ENCODE peak calls at places on chromosomes 3 and 15, in seven cellular contexts. One of them, this sample, is unnamed.

GRCh38 chr3:78255403-78255802 is 1215.5 kb downstream of the ROBO2 start:
- DNase-seq in DND-41: no peak
- DNase-seq in colonic mucosa: no peak
- DNase-seq in brain microvascular endothelial cell: peak
- DNase-seq in GM23248: peak
- DNase-seq in PC-9: no peak
- DNase-seq in SJSA1: no peak
- DNase-seq in this sample: no peak

GRCh38 chr3:1251282-1252060 is 158.6 kb downstream of the CNTN6 start:
- DNase-seq in DND-41: no peak
- DNase-seq in colonic mucosa: no peak
- DNase-seq in brain microvascular endothelial cell: peak
- DNase-seq in GM23248: peak
- DNase-seq in PC-9: no peak
- DNase-seq in SJSA1: no peak
- DNase-seq in this sample: no peak

GRCh38 chr3:124679048-124679638 is 51.1 kb upstream of the UMPS start:
- DNase-seq in DND-41: no peak
- DNase-seq in colonic mucosa: no peak
- DNase-seq in brain microvascular endothelial cell: no peak
- DNase-seq in GM23248: no peak
- DNase-seq in PC-9: no peak
- DNase-seq in SJSA1: no peak
- DNase-seq in this sample: no peak

GRCh38 chr15:68107142-68107541 is 53.0 kb downstream of the PIAS1 start:
- DNase-seq in DND-41: no peak
- DNase-seq in colonic mucosa: no peak
- DNase-seq in brain microvascular endothelial cell: no peak
- DNase-seq in GM23248: no peak
- DNase-seq in PC-9: no peak
- DNase-seq in SJSA1: no peak
- DNase-seq in this sample: no peak

GRCh38 chr15:43525131-43525530 is 7.7 kb downstream of the MAP1A start:
- DNase-seq in DND-41: no peak
- DNase-seq in colonic mucosa: no peak
- DNase-seq in brain microvascular endothelial cell: no peak
- DNase-seq in GM23248: no peak
- DNase-seq in PC-9: no peak
- DNase-seq in SJSA1: no peak
- DNase-seq in this sample: no peak

GRCh38 chr3:123503200-123503599 is 54.3 kb upstream of the ADCY5 start:
- DNase-seq in DND-41: no peak
- DNase-seq in colonic mucosa: no peak
- DNase-seq in brain microvascular endothelial cell: no peak
- DNase-seq in GM23248: no peak
- DNase-seq in PC-9: no peak
- DNase-seq in SJSA1: no peak
- DNase-seq in this sample: no peak

GRCh38 chr3:178849220-178849910 is 222.2 kb downstream of the ZMAT3 start:
- DNase-seq in DND-41: no peak
- DNase-seq in colonic mucosa: no peak
- DNase-seq in brain microvascular endothelial cell: no peak
- DNase-seq in GM23248: no peak
- DNase-seq in PC-9: no peak
- DNase-seq in SJSA1: no peak
- DNase-seq in this sample: no peak

GRCh38 chr3:151864423-151865101 is 8.9 kb upstream of the SUCNR1 start:
- DNase-seq in DND-41: no peak
- DNase-seq in colonic mucosa: no peak
- DNase-seq in brain microvascular endothelial cell: peak
- DNase-seq in GM23248: peak
- DNase-seq in PC-9: peak
- DNase-seq in SJSA1: no peak
- DNase-seq in this sample: no peak

GRCh38 chr3:57743511-57743910 is 12.6 kb upstream of the SLMAP start:
- DNase-seq in DND-41: no peak
- DNase-seq in colonic mucosa: no peak
- DNase-seq in brain microvascular endothelial cell: no peak
- DNase-seq in GM23248: peak
- DNase-seq in PC-9: no peak
- DNase-seq in SJSA1: no peak
- DNase-seq in this sample: no peak

GRCh38 chr3:4551826-4552442 is 58.8 kb downstream of the ITPR1 start:
- DNase-seq in DND-41: no peak
- DNase-seq in colonic mucosa: no peak
- DNase-seq in brain microvascular endothelial cell: no peak
- DNase-seq in GM23248: no peak
- DNase-seq in PC-9: no peak
- DNase-seq in SJSA1: no peak
- DNase-seq in this sample: no peak

GRCh38 chr15:98776607-98777281 is 128.4 kb downstream of the IGF1R start:
- DNase-seq in DND-41: peak
- DNase-seq in colonic mucosa: no peak
- DNase-seq in brain microvascular endothelial cell: peak
- DNase-seq in GM23248: peak
- DNase-seq in PC-9: no peak
- DNase-seq in SJSA1: peak
- DNase-seq in this sample: no peak

GRCh38 chr3:159806412-159806811 is 182.2 kb upstream of the IL12A start:
- DNase-seq in DND-41: no peak
- DNase-seq in colonic mucosa: no peak
- DNase-seq in brain microvascular endothelial cell: no peak
- DNase-seq in GM23248: no peak
- DNase-seq in PC-9: no peak
- DNase-seq in SJSA1: no peak
- DNase-seq in this sample: no peak

GRCh38 chr3:158672293-158673176 is at the start of gene LXN:
- DNase-seq in DND-41: peak
- DNase-seq in colonic mucosa: peak
- DNase-seq in brain microvascular endothelial cell: peak
- DNase-seq in GM23248: peak
- DNase-seq in PC-9: no peak
- DNase-seq in SJSA1: no peak
- DNase-seq in this sample: peak

GRCh38 chr3:34248352-34248751 is 449.9 kb downstream of the PDCD6IP start:
- DNase-seq in DND-41: peak
- DNase-seq in colonic mucosa: no peak
- DNase-seq in brain microvascular endothelial cell: no peak
- DNase-seq in GM23248: no peak
- DNase-seq in PC-9: no peak
- DNase-seq in SJSA1: no peak
- DNase-seq in this sample: no peak

GRCh38 chr3:148332509-148332908 is 365.2 kb upstream of the AGTR1 start:
- DNase-seq in DND-41: no peak
- DNase-seq in colonic mucosa: no peak
- DNase-seq in brain microvascular endothelial cell: no peak
- DNase-seq in GM23248: no peak
- DNase-seq in PC-9: no peak
- DNase-seq in SJSA1: no peak
- DNase-seq in this sample: no peak

GRCh38 chr3:151675858-151676615 is 57.7 kb upstream of the AADACL2 start:
- DNase-seq in DND-41: no peak
- DNase-seq in colonic mucosa: no peak
- DNase-seq in brain microvascular endothelial cell: no peak
- DNase-seq in GM23248: peak
- DNase-seq in PC-9: no peak
- DNase-seq in SJSA1: no peak
- DNase-seq in this sample: no peak

GRCh38 chr3:193563429-193563828 is 8.7 kb upstream of the ATP13A4 start:
- DNase-seq in DND-41: no peak
- DNase-seq in colonic mucosa: no peak
- DNase-seq in brain microvascular endothelial cell: no peak
- DNase-seq in GM23248: no peak
- DNase-seq in PC-9: no peak
- DNase-seq in SJSA1: no peak
- DNase-seq in this sample: no peak

GRCh38 chr3:11373235-11373634 is 101.0 kb downstream of the ATG7 start:
- DNase-seq in DND-41: no peak
- DNase-seq in colonic mucosa: no peak
- DNase-seq in brain microvascular endothelial cell: no peak
- DNase-seq in GM23248: no peak
- DNase-seq in PC-9: no peak
- DNase-seq in SJSA1: no peak
- DNase-seq in this sample: no peak

GRCh38 chr3:22922317-22922716 is 280.8 kb upstream of the UBE2E2 start:
- DNase-seq in DND-41: no peak
- DNase-seq in colonic mucosa: no peak
- DNase-seq in brain microvascular endothelial cell: no peak
- DNase-seq in GM23248: peak
- DNase-seq in PC-9: no peak
- DNase-seq in SJSA1: no peak
- DNase-seq in this sample: no peak

GRCh38 chr3:136954246-136954645 is 3.5 kb upstream of the IL20RB start:
- DNase-seq in DND-41: no peak
- DNase-seq in colonic mucosa: no peak
- DNase-seq in brain microvascular endothelial cell: no peak
- DNase-seq in GM23248: peak
- DNase-seq in PC-9: peak
- DNase-seq in SJSA1: no peak
- DNase-seq in this sample: no peak

GRCh38 chr15:67946701-67947100 is 106.9 kb upstream of the RNU6-1 start:
- DNase-seq in DND-41: peak
- DNase-seq in colonic mucosa: no peak
- DNase-seq in brain microvascular endothelial cell: no peak
- DNase-seq in GM23248: no peak
- DNase-seq in PC-9: no peak
- DNase-seq in SJSA1: no peak
- DNase-seq in this sample: no peak

DNA sequence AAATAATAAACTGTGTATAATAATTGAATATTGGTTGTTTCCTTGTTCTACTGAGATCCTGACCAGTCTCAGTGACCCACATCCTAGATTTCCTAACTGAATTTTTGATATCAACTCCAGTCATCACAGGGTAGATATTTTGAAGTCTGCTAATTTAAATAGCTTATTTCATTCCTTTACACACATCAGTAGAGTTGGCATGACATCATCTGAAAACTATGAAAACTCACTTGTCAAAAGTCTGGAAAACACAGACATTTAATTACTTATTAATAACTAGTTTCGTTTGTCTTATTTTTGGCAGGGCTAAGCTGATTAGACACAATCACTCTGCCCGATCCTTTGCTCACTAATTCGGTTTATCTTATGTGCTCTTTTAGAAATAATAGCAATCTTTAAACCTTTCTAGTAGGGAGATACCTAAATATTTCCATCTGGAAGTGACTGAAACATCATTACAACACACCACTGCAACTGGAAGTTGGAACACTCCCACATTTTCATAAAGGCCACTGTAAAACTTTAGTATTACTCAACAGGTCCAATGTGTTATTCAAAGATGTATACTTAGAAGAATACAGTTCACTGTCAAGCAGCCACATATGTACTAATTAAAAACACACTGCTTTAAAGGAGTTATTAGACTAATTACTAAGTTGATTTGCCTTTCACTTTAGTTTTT is 198.4 kb upstream of the ZNF717 start:
- DNase-seq in DND-41: no peak
- DNase-seq in colonic mucosa: no peak
- DNase-seq in brain microvascular endothelial cell: no peak
- DNase-seq in GM23248: peak
- DNase-seq in PC-9: no peak
- DNase-seq in SJSA1: no peak
- DNase-seq in this sample: no peak
- H3K27ac ChIP-seq in DND-41: no peak
- H3K27ac ChIP-seq in colonic mucosa: no peak
- H3K27ac ChIP-seq in brain microvascular endothelial cell: no peak
- H3K27ac ChIP-seq in GM23248: no peak
- H3K27ac ChIP-seq in PC-9: no peak
- H3K27ac ChIP-seq in SJSA1: no peak
- H3K27ac ChIP-seq in this sample: no peak

DNA sequence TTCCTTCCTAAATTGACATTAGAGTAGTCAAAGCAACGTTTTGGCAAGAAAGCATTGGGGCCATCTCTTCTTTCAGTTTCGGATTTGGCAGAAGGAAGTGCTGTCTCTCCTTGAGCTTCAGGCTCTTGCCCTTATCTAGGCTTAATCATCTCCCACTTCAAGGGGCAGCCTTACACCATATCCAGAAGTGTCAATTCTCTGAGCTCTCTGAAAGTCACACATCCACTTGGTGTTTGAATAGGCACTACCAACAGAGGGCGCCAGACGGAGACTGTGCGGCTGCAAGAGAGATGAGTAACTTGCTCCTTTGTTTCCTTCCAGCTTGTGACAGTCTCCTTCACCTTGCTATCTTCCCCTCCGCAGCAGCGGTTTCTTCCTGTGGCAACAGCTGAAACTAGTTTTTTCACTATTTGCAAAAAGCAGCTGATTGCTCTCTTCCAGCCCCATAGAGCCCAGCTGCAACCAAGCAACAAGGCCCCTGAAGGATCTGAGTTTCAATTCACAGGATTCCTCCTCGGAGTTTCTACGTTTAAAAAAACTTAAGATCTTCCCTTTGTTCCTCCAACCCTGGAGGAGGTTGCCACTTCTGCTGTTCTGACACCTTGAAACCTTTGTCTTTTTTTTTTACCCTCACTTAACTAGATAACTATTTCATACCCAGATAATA is 147.0 kb upstream of the SLCO3A1 start:
- DNase-seq in DND-41: peak
- DNase-seq in colonic mucosa: peak
- DNase-seq in brain microvascular endothelial cell: peak
- DNase-seq in GM23248: peak
- DNase-seq in PC-9: peak
- DNase-seq in SJSA1: peak
- DNase-seq in this sample: peak
- H3K27ac ChIP-seq in DND-41: peak
- H3K27ac ChIP-seq in colonic mucosa: no peak
- H3K27ac ChIP-seq in brain microvascular endothelial cell: no peak
- H3K27ac ChIP-seq in GM23248: no peak
- H3K27ac ChIP-seq in PC-9: no peak
- H3K27ac ChIP-seq in SJSA1: no peak
- H3K27ac ChIP-seq in this sample: peak

GRCh38 chr15:52529289-52529929 is 729 bp upstream of the MYO5A start:
- DNase-seq in DND-41: no peak
- DNase-seq in colonic mucosa: peak
- DNase-seq in brain microvascular endothelial cell: peak
- DNase-seq in GM23248: no peak
- DNase-seq in PC-9: no peak
- DNase-seq in SJSA1: no peak
- DNase-seq in this sample: no peak
- H3K27ac ChIP-seq in DND-41: peak
- H3K27ac ChIP-seq in colonic mucosa: peak
- H3K27ac ChIP-seq in brain microvascular endothelial cell: peak
- H3K27ac ChIP-seq in GM23248: peak
- H3K27ac ChIP-seq in PC-9: no peak
- H3K27ac ChIP-seq in SJSA1: peak
- H3K27ac ChIP-seq in this sample: peak

GRCh38 chr3:186099178-186099577 is 9.7 kb downstream of the ETV5 start:
- DNase-seq in DND-41: no peak
- DNase-seq in colonic mucosa: no peak
- DNase-seq in brain microvascular endothelial cell: peak
- DNase-seq in GM23248: peak
- DNase-seq in PC-9: no peak
- DNase-seq in SJSA1: no peak
- DNase-seq in this sample: no peak
- H3K27ac ChIP-seq in DND-41: no peak
- H3K27ac ChIP-seq in colonic mucosa: no peak
- H3K27ac ChIP-seq in brain microvascular endothelial cell: no peak
- H3K27ac ChIP-seq in GM23248: no peak
- H3K27ac ChIP-seq in PC-9: peak
- H3K27ac ChIP-seq in SJSA1: no peak
- H3K27ac ChIP-seq in this sample: no peak

This sample was measured in suprapubic skin.